ENCODE peak calls at places on chromosomes 5 and 9, in seven cellular contexts. R, D, Z, F, U, N and Y are unnamed samples.

GRCh38 chr9:113701741-113702422 is 174.2 kb upstream of the ZNF618 start:
- DNase-seq in R (no peak), D (no peak), Z (peak), F (no peak), U (no peak), N (peak), Y (no peak)

GRCh38 chr5:1731091-1731639 is 68.5 kb downstream of the MRPL36 start:
- DNase-seq in R (no peak), D (no peak), Z (no peak), F (no peak), U (no peak), N (peak), Y (no peak)

GRCh38 chr5:95375591-95375990 is 15.6 kb upstream of the FAM81B start:
- DNase-seq in R (peak), D (no peak), Z (no peak), F (no peak), U (no peak), N (no peak), Y (no peak)

GRCh38 chr9:37290881-37291485 is 131.5 kb upstream of the GRHPR start:
- DNase-seq in R (peak), D (no peak), Z (peak), F (no peak), U (no peak), N (no peak), Y (no peak)

GRCh38 chr5:169039592-169039991 is 261.3 kb downstream of the SLIT3 start:
- DNase-seq in R (no peak), D (no peak), Z (no peak), F (no peak), U (no peak), N (no peak), Y (no peak)

GRCh38 chr9:4793412-4794005 is 765 bp downstream of the RCL1 start:
- DNase-seq in R (peak), D (no peak), Z (no peak), F (no peak), U (no peak), N (no peak), Y (no peak)

GRCh38 chr9:93111371-93112115 is 15.5 kb downstream of the CARD19 start:
- DNase-seq in R (no peak), D (no peak), Z (no peak), F (no peak), U (no peak), N (peak), Y (no peak)

GRCh38 chr9:35909687-35910612 is 660 bp downstream of the SPAAR start:
- DNase-seq in R (no peak), D (no peak), Z (no peak), F (no peak), U (no peak), N (no peak), Y (no peak)

GRCh38 chr9:2072752-2073405 is 57.7 kb downstream of the SMARCA2 start:
- DNase-seq in R (no peak), D (no peak), Z (no peak), F (no peak), U (no peak), N (no peak), Y (no peak)

GRCh38 chr5:32709789-32710334 is 1.3 kb upstream of the NPR3 start:
- DNase-seq in R (peak), D (peak), Z (peak), F (peak), U (no peak), N (peak), Y (no peak)

GRCh38 chr9:109156705-109157104 is 10.3 kb downstream of the FRRS1L start:
- DNase-seq in R (peak), D (no peak), Z (no peak), F (no peak), U (no peak), N (no peak), Y (no peak)

GRCh38 chr5:132850066-132850465 is 16.2 kb downstream of the GDF9 start:
- DNase-seq in R (no peak), D (no peak), Z (peak), F (no peak), U (no peak), N (peak), Y (no peak)

GRCh38 chr5:38458174-38458573 is 98.3 kb downstream of the LIFR start:
- DNase-seq in R (no peak), D (no peak), Z (no peak), F (no peak), U (no peak), N (no peak), Y (no peak)

GRCh38 chr5:33023649-33024048 is 312.5 kb downstream of the NPR3 start:
- DNase-seq in R (no peak), D (no peak), Z (no peak), F (no peak), U (no peak), N (no peak), Y (no peak)

GRCh38 chr5:673140-673836 is 19.9 kb downstream of the TPPP start:
- DNase-seq in R (no peak), D (no peak), Z (no peak), F (no peak), U (no peak), N (no peak), Y (peak)

GRCh38 chr9:114224247-114224610 is 68.9 kb downstream of the COL27A1 start:
- DNase-seq in R (no peak), D (no peak), Z (peak), F (no peak), U (no peak), N (no peak), Y (no peak)

GRCh38 chr9:89920901-89921300 is 316.1 kb downstream of the GADD45G start:
- DNase-seq in R (no peak), D (no peak), Z (no peak), F (no peak), U (no peak), N (peak), Y (no peak)

GRCh38 chr5:138544171-138545134 is 1.4 kb upstream of the ETF1 start:
- DNase-seq in R (peak), D (no peak), Z (peak), F (peak), U (no peak), N (no peak), Y (no peak)

GRCh38 chr5:104932431-104932830 is 1369.8 kb upstream of the NUDT12 start:
- DNase-seq in R (no peak), D (no peak), Z (no peak), F (no peak), U (no peak), N (no peak), Y (no peak)

GRCh38 chr5:91038180-91038808 is 344.8 kb downstream of the ARRDC3 start:
- DNase-seq in R (no peak), D (no peak), Z (no peak), F (no peak), U (no peak), N (no peak), Y (peak)

GRCh38 chr9:116924462-116925110 is 237.5 kb downstream of the TRIM32 start:
- DNase-seq in R (no peak), D (no peak), Z (no peak), F (no peak), U (no peak), N (no peak), Y (no peak)

GRCh38 chr5:72071906-72072305 is 35.4 kb upstream of the MAP1B start:
- DNase-seq in R (no peak), D (no peak), Z (no peak), F (no peak), U (no peak), N (no peak), Y (no peak)

GRCh38 chr5:56207537-56207936 is 25.6 kb downstream of the ANKRD55 start:
- DNase-seq in R (no peak), D (no peak), Z (peak), F (no peak), U (no peak), N (no peak), Y (no peak)

GRCh38 chr9:105187781-105188180 is 56.7 kb upstream of the SLC44A1 start:
- DNase-seq in R (no peak), D (no peak), Z (peak), F (no peak), U (no peak), N (no peak), Y (no peak)

GRCh38 chr5:6692906-6693305 is 20.3 kb upstream of the TENT4A start:
- DNase-seq in R (no peak), D (no peak), Z (no peak), F (no peak), U (no peak), N (no peak), Y (no peak)

GRCh38 chr9:137502008-137502913 is 43.1 kb upstream of the NSMF start:
- DNase-seq in R (no peak), D (no peak), Z (peak), F (no peak), U (no peak), N (no peak), Y (no peak)

GRCh38 chr9:35664531-35665470 is at the start of gene ARHGEF39:
- DNase-seq in R (peak), D (peak), Z (peak), F (peak), U (no peak), N (peak), Y (peak)

GRCh38 chr9:2418619-2419018 is 203.0 kb upstream of the VLDLR start:
- DNase-seq in R (no peak), D (no peak), Z (peak), F (peak), U (no peak), N (no peak), Y (peak)

GRCh38 chr5:56405116-56405515 is 172.0 kb upstream of the ANKRD55 start:
- DNase-seq in R (no peak), D (no peak), Z (no peak), F (no peak), U (no peak), N (no peak), Y (no peak)

GRCh38 chr9:3138236-3139229 is 294.6 kb upstream of the PUM3 start:
- DNase-seq in R (no peak), D (no peak), Z (peak), F (no peak), U (no peak), N (no peak), Y (no peak)